ENCODE peak calls at places on chromosome 20, in six cellular contexts. J is H1, C is HepG2, X is GM12878, E is GM12891, N is K562. S is an unnamed sample.

GRCh38 chr20:57092112-57092899 is 174.1 kb downstream of the BMP7 start:
- DNase-seq in J (peak), C (peak), X (peak), E (peak), N (peak), S (peak)

GRCh38 chr20:14451458-14451857 is 114.0 kb upstream of the FLRT3 start:
- DNase-seq in J (no peak), C (no peak), X (no peak), E (no peak), N (no peak), S (no peak)

GRCh38 chr20:10648651-10649050 is 25.1 kb downstream of the JAG1 start:
- DNase-seq in J (no peak), C (no peak), X (peak), E (no peak), N (no peak), S (no peak)

GRCh38 chr20:60052322-60052721 is 94.1 kb downstream of the CDH26 start:
- DNase-seq in J (no peak), C (no peak), X (no peak), E (no peak), N (no peak), S (no peak)

GRCh38 chr20:25484911-25485511 is 77.5 kb downstream of the GINS1 start:
- DNase-seq in J (no peak), C (no peak), X (no peak), E (no peak), N (no peak), S (no peak)

GRCh38 chr20:2042400-2042799 is 48.5 kb upstream of the PDYN start:
- DNase-seq in J (no peak), C (no peak), X (no peak), E (no peak), N (no peak), S (no peak)

GRCh38 chr20:13525225-13525940 is 113.3 kb downstream of the TASP1 start:
- DNase-seq in J (no peak), C (peak), X (no peak), E (no peak), N (no peak), S (no peak)

GRCh38 chr20:22995923-22996322 is 39.2 kb upstream of the SSTR4 start:
- DNase-seq in J (no peak), C (no peak), X (no peak), E (no peak), N (no peak), S (no peak)

GRCh38 chr20:19774086-19774933 is 16.3 kb downstream of the RIN2 start:
- DNase-seq in J (no peak), C (peak), X (no peak), E (no peak), N (no peak), S (no peak)
- TF ChIP-seq TAF1 in J (no peak), C (no peak), X (no peak), E (no peak), N (no peak), S (no peak)

DNA sequence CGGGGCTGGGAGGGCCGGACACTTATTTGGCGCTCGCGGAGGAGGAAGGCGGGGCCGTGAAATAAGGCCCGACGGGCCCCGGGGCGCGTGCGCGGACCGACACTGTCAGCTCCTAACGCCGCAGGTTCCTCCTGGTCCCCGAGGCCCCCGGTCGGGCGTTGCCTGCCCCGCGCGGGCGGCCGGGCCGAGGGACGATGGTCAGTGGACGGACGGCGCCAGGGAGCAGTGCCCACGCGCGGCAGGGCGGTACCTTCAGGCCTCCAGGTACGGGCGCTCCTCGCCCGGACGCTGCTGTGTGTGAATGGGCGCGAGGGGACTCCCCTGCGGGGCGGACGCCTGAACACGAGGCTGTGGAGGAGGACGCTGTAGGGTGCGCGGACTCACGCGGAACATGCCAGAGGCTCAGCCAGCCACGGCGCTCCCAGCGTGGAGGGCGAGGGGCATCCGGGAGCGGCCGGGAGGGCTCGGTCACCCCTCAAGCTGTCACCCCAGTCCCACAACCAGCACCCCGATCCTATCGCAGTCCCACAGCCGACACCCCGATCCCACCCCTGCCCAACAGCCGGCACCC is 313 bp upstream of the GMEB2 start:
- DNase-seq in J (peak), C (peak), X (peak), E (peak), N (peak), S (peak)
- TF ChIP-seq POLR2AphosphoS5 in J (no peak), C (peak), X (peak), E (peak), N (peak), S (peak)

DNA sequence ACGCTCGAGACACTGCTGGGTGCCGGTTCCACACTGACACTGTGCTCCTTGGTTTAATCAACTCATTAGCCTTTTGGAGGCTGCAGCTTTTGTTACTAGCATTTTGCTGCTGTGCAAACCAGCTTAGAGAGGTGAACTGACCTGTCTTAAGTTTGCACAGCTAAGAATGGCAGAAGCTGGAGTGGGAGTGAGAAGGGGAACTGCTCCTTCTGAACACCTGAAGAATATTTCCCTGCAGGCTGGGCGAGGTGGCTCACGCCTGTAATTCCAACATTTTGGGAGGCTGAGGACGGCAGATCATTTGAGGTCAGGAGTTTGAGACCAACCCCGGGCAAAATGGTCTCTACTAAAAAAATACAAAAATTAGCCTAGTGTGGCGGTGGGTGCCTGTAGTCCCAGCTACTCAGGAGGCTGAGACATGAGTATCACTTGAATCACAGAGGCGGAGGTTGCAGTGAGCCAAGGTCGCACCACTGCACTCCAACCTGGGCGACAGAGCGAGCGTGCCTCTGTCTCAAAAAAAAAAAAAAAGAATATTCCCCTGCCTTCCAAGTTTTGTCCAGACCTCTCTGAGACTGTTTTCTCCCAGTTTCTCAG is 5.0 kb downstream of the CEBPB start:
- DNase-seq in J (no peak), C (no peak), X (no peak), E (no peak), N (no peak), S (no peak)
- TF ChIP-seq POLR2A in J (no peak), C (no peak), X (no peak), E (no peak), N (no peak), S (no peak)

DNA sequence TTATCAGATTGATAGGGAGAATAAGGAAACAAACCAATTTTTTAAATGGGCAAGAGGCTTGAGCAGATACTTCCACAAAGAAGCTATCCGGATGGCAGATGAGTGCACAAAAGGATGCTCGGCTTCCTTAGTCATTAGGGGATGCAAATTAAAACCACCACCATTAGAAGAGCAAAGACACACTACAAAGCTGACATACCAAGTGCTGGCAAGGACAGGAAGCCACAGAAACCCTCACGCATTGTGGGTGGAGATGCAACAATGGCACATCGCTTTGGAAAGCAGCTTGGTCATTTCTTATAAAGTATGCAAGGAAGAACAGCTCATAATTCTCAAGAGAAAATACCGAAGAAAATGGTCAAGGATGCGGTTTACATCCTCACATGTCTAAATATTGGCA is 19.8 kb downstream of the BFSP1 start:
- DNase-seq in J (no peak), C (no peak), X (no peak), E (no peak), N (no peak), S (no peak)
- TF ChIP-seq TAF1 in J (no peak), C (no peak), X (no peak), E (no peak), N (no peak), S (no peak)

DNA sequence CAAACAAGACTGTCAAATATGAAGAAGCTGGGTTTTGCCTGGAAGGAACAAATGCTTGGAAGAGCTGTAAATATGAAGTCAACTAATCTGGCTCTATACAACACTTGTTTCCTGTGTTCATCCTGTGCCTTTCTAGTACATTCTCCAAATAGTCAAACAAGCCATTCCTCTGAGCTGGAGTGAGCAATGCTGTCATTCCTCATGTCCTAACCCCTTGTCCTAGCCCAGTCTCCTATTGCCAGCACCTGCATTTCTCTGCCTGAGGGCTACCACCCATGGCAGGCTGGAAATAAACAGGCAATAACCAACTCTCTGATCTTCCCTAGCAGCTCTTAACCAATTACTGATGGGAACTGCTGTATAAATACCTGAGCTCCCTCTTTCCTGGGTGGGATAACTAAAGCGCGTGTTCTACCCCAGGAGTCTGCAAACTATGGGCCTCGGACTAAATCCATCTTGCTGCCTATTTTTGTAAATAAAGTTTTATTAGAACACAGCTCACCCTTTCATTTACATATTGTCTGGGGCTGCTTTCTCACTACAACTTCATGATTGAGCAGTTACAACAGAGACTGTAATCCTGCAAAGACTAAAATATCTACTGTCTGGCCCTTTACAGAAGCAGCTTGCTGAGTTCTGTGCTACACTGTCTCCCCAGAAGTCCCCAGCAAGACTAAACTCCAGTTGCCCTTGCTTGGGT is 13.4 kb downstream of the RIMS4 start:
- DNase-seq in J (no peak), C (no peak), X (no peak), E (no peak), N (no peak), S (no peak)
- TF ChIP-seq POLR2AphosphoS5 in J (no peak), C (no peak), X (no peak), E (no peak), N (no peak), S (no peak)

GRCh38 chr20:62652051-62652893 is 10.0 kb downstream of the SLCO4A1 start:
- DNase-seq in J (no peak), C (peak), X (peak), E (peak), N (peak), S (peak)
- TF ChIP-seq POLR2A in J (no peak), C (no peak), X (peak), E (peak), N (no peak), S (peak)

GRCh38 chr20:62831854-62832211 is 15.0 kb downstream of the COL9A3 start:
- DNase-seq in J (no peak), C (peak), X (no peak), E (no peak), N (no peak), S (no peak)

GRCh38 chr20:62831361-62831788 is 14.5 kb downstream of the COL9A3 start:
- DNase-seq in J (no peak), C (no peak), X (no peak), E (no peak), N (no peak), S (no peak)

GRCh38 chr20:62829231-62830230 is 12.7 kb downstream of the COL9A3 start:
- DNase-seq in J (no peak), C (no peak), X (no peak), E (no peak), N (no peak), S (no peak)

GRCh38 chr20:62830251-62830650 is 13.4 kb downstream of the COL9A3 start:
- DNase-seq in J (no peak), C (no peak), X (no peak), E (no peak), N (no peak), S (no peak)

GRCh38 chr20:62830821-62831220 is 14.0 kb downstream of the COL9A3 start:
- DNase-seq in J (no peak), C (no peak), X (no peak), E (no peak), N (peak), S (no peak)
- TF ChIP-seq TAF1 in J (no peak), C (no peak), X (no peak), E (no peak), N (no peak), S (no peak)

GRCh38 chr20:4025125-4025524 is 9.8 kb upstream of the RNF24 start:
- DNase-seq in J (no peak), C (no peak), X (no peak), E (no peak), N (no peak), S (no peak)
- TF ChIP-seq POLR2AphosphoS5 in J (no peak), C (no peak), X (no peak), E (no peak), N (no peak), S (no peak)

DNA sequence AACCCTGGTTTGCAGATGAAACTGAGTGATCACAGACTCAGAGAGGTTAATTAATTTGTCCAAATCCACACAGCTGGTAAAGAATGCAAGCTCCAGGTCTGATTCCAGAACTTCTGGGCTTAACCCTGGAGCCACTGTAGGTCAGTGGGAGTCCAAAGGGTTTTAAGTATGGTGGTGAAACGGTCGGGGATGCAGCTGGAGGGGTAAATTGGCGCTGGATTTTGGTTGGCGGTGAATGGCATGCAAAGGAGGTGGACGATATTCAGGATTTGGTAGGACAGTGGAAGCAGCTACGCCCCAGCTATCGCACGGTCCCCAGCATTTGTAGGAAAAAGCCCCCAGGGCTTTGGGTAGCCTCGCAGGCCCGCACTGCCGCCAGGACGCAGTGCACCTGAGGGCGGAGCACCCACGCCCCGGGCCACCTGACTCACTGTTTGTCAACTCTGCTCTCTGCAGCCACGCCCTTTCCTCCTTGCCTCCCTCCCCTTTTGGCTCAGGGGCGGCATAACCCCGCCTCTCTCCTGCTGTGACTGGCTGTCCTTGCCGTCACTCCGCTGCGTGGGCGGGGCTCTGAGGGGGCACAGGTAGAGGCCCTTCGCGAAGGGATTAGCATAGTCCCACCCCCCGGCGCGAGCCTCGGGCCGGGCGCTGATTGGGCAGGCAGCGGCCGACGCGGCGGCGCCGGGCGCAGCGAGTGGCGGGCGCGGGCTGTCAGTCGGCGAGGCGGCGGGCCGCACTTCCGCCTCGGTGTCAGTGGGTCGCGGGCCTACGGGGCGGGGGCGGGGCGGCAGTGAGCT is at the start of gene OSBPL2:
- DNase-seq in J (peak), C (peak), X (peak), E (peak), N (peak), S (peak)
- TF ChIP-seq POLR2A in J (no peak), C (peak), X (peak), E (no peak), N (no peak), S (no peak)

S was measured in GM12892.